ENCODE peak calls at places on chromosomes 7 and 10, in six cellular contexts. Q, I, X, W, T and M are unnamed samples. For H3K9me3 and H3K4me1, the result is how much of the 10 kb centered on the place peaks cover.

GRCh38 chr7:114944742-114945625 is 23.1 kb downstream of the MDFIC start:
- DNase-seq in Q (peak), I (no peak), X (peak), W (peak), T (peak), M (no peak)

GRCh38 chr10:96768136-96768535 is 47.8 kb upstream of the PIK3AP1 start:
- DNase-seq in Q (no peak), I (no peak), X (no peak), W (no peak), T (no peak), M (no peak)

GRCh38 chr7:94100723-94101345 is 96.7 kb upstream of the BET1 start:
- DNase-seq in Q (no peak), I (no peak), X (no peak), W (no peak), T (no peak), M (no peak)

GRCh38 chr10:76352300-76352699 is 920.9 kb downstream of the LRMDA start:
- DNase-seq in Q (no peak), I (no peak), X (no peak), W (peak), T (no peak), M (no peak)

GRCh38 chr7:37915438-37915837 is 1.2 kb downstream of the SFRP4 start:
- DNase-seq in Q (peak), I (no peak), X (no peak), W (no peak), T (no peak), M (no peak)

GRCh38 chr10:79139124-79139835 is 70.5 kb downstream of the ZMIZ1 start:
- DNase-seq in Q (peak), I (no peak), X (no peak), W (peak), T (peak), M (no peak)

GRCh38 chr7:55539380-55539779 is 32.9 kb downstream of the VOPP1 start:
- DNase-seq in Q (no peak), I (no peak), X (no peak), W (peak), T (no peak), M (no peak)

GRCh38 chr7:134186801-134187200 is 59.7 kb downstream of the LRGUK start:
- DNase-seq in Q (no peak), I (no peak), X (no peak), W (peak), T (no peak), M (no peak)

GRCh38 chr7:102471791-102472125 is 7.0 kb downstream of the POLR2J start:
- DNase-seq in Q (no peak), I (no peak), X (no peak), W (no peak), T (no peak), M (no peak)

GRCh38 chr7:95478139-95479037 is 7.4 kb upstream of the ASB4 start:
- DNase-seq in Q (no peak), I (no peak), X (no peak), W (peak), T (peak), M (no peak)

GRCh38 chr7:41880107-41880506 is 177.2 kb upstream of the INHBA start:
- DNase-seq in Q (no peak), I (no peak), X (no peak), W (peak), T (no peak), M (no peak)

GRCh38 chr7:46015107-46015868 is 94.2 kb upstream of the IGFBP3 start:
- DNase-seq in Q (no peak), I (no peak), X (no peak), W (peak), T (peak), M (no peak)

GRCh38 chr7:37817219-37817618 is 31.2 kb upstream of the NME8 start:
- DNase-seq in Q (no peak), I (no peak), X (no peak), W (no peak), T (no peak), M (no peak)

GRCh38 chr10:63825111-63825510 is 303.9 kb downstream of the REEP3 start:
- DNase-seq in Q (no peak), I (no peak), X (no peak), W (no peak), T (no peak), M (no peak)

GRCh38 chr7:108181073-108181985 is 51.2 kb upstream of the LAMB4 start:
- DNase-seq in Q (no peak), I (no peak), X (no peak), W (peak), T (no peak), M (no peak)

GRCh38 chr7:140314571-140315480 is 83.5 kb downstream of the SLC37A3 start:
- DNase-seq in Q (no peak), I (no peak), X (no peak), W (peak), T (no peak), M (no peak)

DNA sequence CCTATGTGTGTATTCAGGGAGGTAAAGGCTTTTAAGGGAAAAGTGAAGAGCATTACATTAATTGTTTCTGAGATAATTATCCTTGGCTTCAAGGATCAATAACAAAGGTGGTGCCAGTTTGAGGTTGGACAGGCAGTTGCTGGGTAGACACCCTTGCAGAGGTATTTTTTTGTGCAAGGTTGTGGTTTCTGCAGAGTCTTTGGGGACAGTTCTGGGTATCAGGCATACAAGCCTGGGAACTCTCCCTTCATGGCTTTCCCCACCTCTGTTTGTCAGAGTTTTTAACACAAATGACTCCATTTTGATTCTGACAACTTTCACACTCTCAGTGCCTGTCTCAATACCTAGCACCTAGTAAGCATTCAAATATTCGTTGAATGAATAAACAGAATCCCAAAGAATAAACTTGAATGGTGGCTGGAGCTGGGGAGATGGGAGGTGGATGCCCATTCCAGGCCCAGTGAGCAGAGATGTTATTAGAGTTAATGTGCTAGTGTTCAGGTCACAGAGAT is 7.4 kb upstream of the OSBPL3 start:
- DNase-seq in Q (no peak), I (no peak), X (no peak), W (no peak), T (no peak), M (no peak)
- TF ChIP-seq POLR2A in Q (no peak), I (no peak), X (no peak), W (no peak), T (no peak), M (no peak)

GRCh38 chr7:13903997-13904396 is 85.5 kb downstream of the ETV1 start:
- DNase-seq in Q (no peak), I (no peak), X (no peak), W (peak), T (no peak), M (no peak)

GRCh38 chr7:13897825-13898224 is 91.6 kb downstream of the ETV1 start:
- DNase-seq in Q (no peak), I (no peak), X (no peak), W (peak), T (no peak), M (no peak)

GRCh38 chr7:13898957-13899670 is 90.4 kb downstream of the ETV1 start:
- DNase-seq in Q (no peak), I (no peak), X (no peak), W (no peak), T (peak), M (no peak)

GRCh38 chr7:13904689-13905088 is 84.8 kb downstream of the ETV1 start:
- DNase-seq in Q (no peak), I (no peak), X (no peak), W (peak), T (no peak), M (no peak)

GRCh38 chr7:13901577-13901976 is 87.9 kb downstream of the ETV1 start:
- DNase-seq in Q (no peak), I (no peak), X (no peak), W (no peak), T (no peak), M (no peak)
- H3K9me3 ChIP-seq in Q (under half), I (under half), X (under half), W (under half), T (under half), M (under half)

DNA sequence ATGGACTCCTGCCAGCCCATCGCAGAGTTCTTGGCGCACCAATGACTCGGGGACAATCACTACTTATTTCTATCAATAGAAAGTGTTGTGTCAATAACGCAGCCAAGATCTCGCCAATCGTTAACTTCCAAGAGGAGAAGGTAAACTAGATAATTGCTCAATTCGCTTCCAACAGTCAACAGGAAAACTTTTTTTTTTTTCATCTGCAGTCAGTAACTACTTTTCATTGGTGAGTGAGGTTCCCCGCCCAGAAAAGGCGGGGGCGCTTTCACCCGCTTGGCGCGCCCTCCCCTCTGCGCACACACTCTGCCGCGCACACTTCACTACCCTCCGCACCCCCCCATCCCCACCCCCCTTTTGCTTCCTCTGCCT is at the start of gene FEZF1:
- DNase-seq in Q (no peak), I (no peak), X (no peak), W (no peak), T (no peak), M (no peak)
- H3K4me1 ChIP-seq in Q (under half), I (under half), X (half or more), W (under half), T (under half), M (under half)

GRCh38 chr10:29734980-29735627 is 100.3 kb upstream of the SVIL start:
- DNase-seq in Q (peak), I (no peak), X (peak), W (no peak), T (peak), M (peak)
- TF ChIP-seq POLR2A in Q (no peak), I (no peak), X (no peak), W (no peak), T (no peak), M (no peak)

GRCh38 chr7:24504871-24505270 is 68.4 kb upstream of the PALS2 start:
- DNase-seq in Q (no peak), I (no peak), X (no peak), W (no peak), T (no peak), M (no peak)
- H3K9me3 ChIP-seq in Q (under half), I (under half), X (under half), W (under half), T (under half), M (under half)

GRCh38 chr10:132538031-132538789 is 623 bp downstream of the INPP5A start:
- DNase-seq in Q (peak), I (no peak), X (peak), W (no peak), T (no peak), M (peak)
- H3K4me1 ChIP-seq in Q (under half), I (half or more), X (half or more), W (under half), T (under half), M (under half)

GRCh38 chr10:5184987-5185386 is at the start of gene AKR1C8:
- DNase-seq in Q (no peak), I (no peak), X (no peak), W (no peak), T (peak), M (no peak)
- TF ChIP-seq POLR2A in Q (no peak), I (no peak), X (no peak), W (no peak), T (no peak), M (no peak)

GRCh38 chr10:132840698-132841097 is 54.8 kb upstream of the NKX6-2 start:
- DNase-seq in Q (no peak), I (no peak), X (no peak), W (no peak), T (no peak), M (no peak)

GRCh38 chr10:132845041-132845551 is 59.1 kb upstream of the NKX6-2 start:
- DNase-seq in Q (no peak), I (no peak), X (no peak), W (no peak), T (no peak), M (peak)

GRCh38 chr10:132841254-132841975 is 55.5 kb upstream of the NKX6-2 start:
- DNase-seq in Q (no peak), I (no peak), X (no peak), W (no peak), T (no peak), M (peak)

GRCh38 chr10:132844069-132844809 is 58.3 kb upstream of the NKX6-2 start:
- DNase-seq in Q (no peak), I (no peak), X (no peak), W (no peak), T (no peak), M (peak)

DNA sequence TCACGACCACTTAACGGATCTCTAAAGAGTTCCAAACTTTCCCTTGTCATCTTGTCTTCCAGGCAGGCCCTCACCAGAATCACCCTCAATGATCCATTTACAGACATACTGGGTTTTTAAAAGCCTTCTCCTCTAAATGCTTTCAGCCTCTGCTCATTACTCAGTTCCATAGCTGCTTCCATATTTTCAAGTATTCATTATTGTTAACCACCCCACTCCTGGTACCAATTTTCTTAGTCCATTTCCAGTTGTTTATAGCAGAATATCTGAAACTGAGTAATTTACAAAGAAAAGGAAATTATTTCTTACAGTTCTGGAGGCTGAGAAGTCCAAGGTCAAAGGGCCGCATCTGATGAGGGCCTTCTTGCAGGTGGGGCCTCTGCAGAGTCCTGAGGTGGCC is 56.5 kb upstream of the NKX6-2 start:
- DNase-seq in Q (no peak), I (no peak), X (no peak), W (no peak), T (no peak), M (no peak)
- H3K9me3 ChIP-seq in Q (under half), I (under half), X (under half), W (under half), T (under half), M (under half)

DNA sequence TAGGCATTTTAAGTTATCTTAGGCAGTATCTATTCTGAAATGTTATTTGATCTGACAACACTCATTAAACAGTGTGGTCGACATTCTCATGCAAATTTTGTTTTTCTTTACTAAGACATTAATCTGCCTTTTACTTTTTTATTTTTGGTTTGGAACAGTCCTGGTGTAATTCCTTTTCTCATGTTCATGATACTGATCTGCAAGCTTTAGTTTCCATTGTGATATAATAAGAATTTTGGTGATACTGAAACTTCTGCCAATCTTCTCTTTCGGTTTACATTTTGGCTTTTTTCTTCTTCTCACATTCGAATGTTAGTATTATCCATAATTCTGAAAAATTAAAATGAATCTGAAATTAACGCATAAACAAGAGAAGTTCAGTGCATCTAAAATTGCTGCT is 281.9 kb upstream of the MTPN start:
- DNase-seq in Q (no peak), I (no peak), X (no peak), W (no peak), T (no peak), M (no peak)
- H3K4me1 ChIP-seq in Q (under half), I (under half), X (under half), W (under half), T (under half), M (under half)

DNA sequence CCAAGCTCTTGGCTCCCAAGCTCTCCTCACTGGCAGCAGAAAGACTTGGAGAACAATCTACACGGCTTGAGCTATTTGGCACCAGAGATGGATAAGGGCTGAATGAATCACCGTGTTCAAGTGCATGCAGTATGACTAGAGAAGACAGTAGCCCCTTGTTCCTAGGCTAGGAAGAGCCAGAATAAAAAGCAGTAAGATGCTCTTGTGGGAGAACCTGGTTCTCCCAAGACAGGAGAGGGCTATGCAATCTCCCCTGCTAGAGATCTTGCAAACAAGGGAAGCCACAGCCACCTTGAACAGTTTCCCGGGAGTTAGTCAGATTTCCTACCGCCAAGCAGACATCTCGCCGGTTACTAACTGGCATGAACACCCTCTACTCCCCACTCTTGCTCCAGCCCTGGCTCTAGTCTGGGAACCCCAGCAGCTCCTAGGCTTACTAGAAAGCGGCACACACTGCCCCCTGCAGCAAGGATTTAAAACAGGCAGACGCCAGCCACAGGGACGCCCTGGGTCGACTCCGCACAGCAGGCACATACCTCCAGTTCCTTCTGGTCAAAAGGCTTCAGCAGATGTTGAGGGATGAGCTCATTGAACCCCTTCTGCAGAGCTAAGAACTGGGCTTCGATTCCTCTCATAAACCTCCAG is 107.3 kb downstream of the SMURF1 start:
- DNase-seq in Q (no peak), I (no peak), X (no peak), W (peak), T (peak), M (no peak)
- TF ChIP-seq POLR2A in Q (no peak), I (no peak), X (no peak), W (no peak), T (no peak), M (no peak)